ENCODE peak calls at places on chromosomes 7 and 10, in eight cellular contexts. One of them, this sample, is unnamed.

GRCh38 chr7:111232249-111233084 is 141.5 kb downstream of the LRRN3 start:
- DNase-seq in PC-3: peak; percentile 65
- DNase-seq in tibial artery: no peak
- DNase-seq in RWPE2: no peak
- DNase-seq in A549: no peak
- DNase-seq in endothelial cell of umbilical vein: peak; percentile 76
- DNase-seq in GM23248: peak; percentile 80
- DNase-seq in HepG2: peak; percentile 28
- DNase-seq in this sample: peak; percentile 54

GRCh38 chr7:130022623-130023175 is 28.5 kb downstream of the ZC3HC1 start:
- DNase-seq in PC-3: no peak
- DNase-seq in GM23248: no peak
- DNase-seq in A549: no peak
- DNase-seq in RWPE2: no peak
- DNase-seq in HepG2: no peak
- DNase-seq in tibial artery: no peak
- DNase-seq in endothelial cell of umbilical vein: no peak
- DNase-seq in this sample: no peak

GRCh38 chr10:70584366-70584765 is 18.2 kb downstream of the PRF1 start:
- DNase-seq in GM23248: no peak
- DNase-seq in RWPE2: peak; percentile 19
- DNase-seq in PC-3: no peak
- DNase-seq in tibial artery: peak; percentile 2
- DNase-seq in HepG2: no peak
- DNase-seq in A549: no peak
- DNase-seq in endothelial cell of umbilical vein: no peak
- DNase-seq in this sample: no peak

GRCh38 chr7:35250941-35251340 is 3.0 kb downstream of the TBX20 start:
- DNase-seq in PC-3: no peak
- DNase-seq in GM23248: no peak
- DNase-seq in A549: no peak
- DNase-seq in RWPE2: no peak
- DNase-seq in endothelial cell of umbilical vein: no peak
- DNase-seq in tibial artery: no peak
- DNase-seq in HepG2: no peak
- DNase-seq in this sample: no peak

GRCh38 chr7:129073204-129073603 is 18.3 kb upstream of the TNPO3 start:
- DNase-seq in PC-3: no peak
- DNase-seq in tibial artery: no peak
- DNase-seq in HepG2: no peak
- DNase-seq in endothelial cell of umbilical vein: no peak
- DNase-seq in A549: no peak
- DNase-seq in RWPE2: no peak
- DNase-seq in GM23248: no peak
- DNase-seq in this sample: no peak

GRCh38 chr7:124575181-124575580 is 190.4 kb downstream of the GPR37 start:
- DNase-seq in HepG2: no peak
- DNase-seq in GM23248: no peak
- DNase-seq in tibial artery: no peak
- DNase-seq in A549: no peak
- DNase-seq in endothelial cell of umbilical vein: no peak
- DNase-seq in PC-3: peak; percentile 15
- DNase-seq in RWPE2: no peak
- DNase-seq in this sample: no peak

GRCh38 chr7:20831451-20831850 is 44.8 kb upstream of the SP8 start:
- DNase-seq in endothelial cell of umbilical vein: no peak
- DNase-seq in HepG2: no peak
- DNase-seq in PC-3: no peak
- DNase-seq in GM23248: no peak
- DNase-seq in tibial artery: no peak
- DNase-seq in RWPE2: no peak
- DNase-seq in A549: no peak
- DNase-seq in this sample: no peak

GRCh38 chr7:22561356-22561755 is 61.4 kb upstream of the STEAP1B start:
- DNase-seq in GM23248: peak; percentile 100
- DNase-seq in PC-3: peak; percentile 91
- DNase-seq in A549: peak; percentile 55
- DNase-seq in RWPE2: peak; percentile 88
- DNase-seq in endothelial cell of umbilical vein: peak; percentile 96
- DNase-seq in HepG2: peak; percentile 72
- DNase-seq in tibial artery: peak; percentile 81
- DNase-seq in this sample: peak; percentile 98

GRCh38 chr7:27176343-27176731 is 2.2 kb upstream of the HOXA10 start:
- DNase-seq in GM23248: peak; percentile 75
- DNase-seq in endothelial cell of umbilical vein: peak; percentile 71
- DNase-seq in A549: no peak
- DNase-seq in tibial artery: peak; percentile 21
- DNase-seq in HepG2: no peak
- DNase-seq in PC-3: no peak
- DNase-seq in RWPE2: peak; percentile 60
- DNase-seq in this sample: no peak

GRCh38 chr7:2928613-2929311 is 84.7 kb upstream of the GNA12 start:
- DNase-seq in GM23248: no peak
- DNase-seq in tibial artery: no peak
- DNase-seq in RWPE2: peak; percentile 57
- DNase-seq in HepG2: no peak
- DNase-seq in PC-3: no peak
- DNase-seq in endothelial cell of umbilical vein: no peak
- DNase-seq in A549: no peak
- DNase-seq in this sample: no peak

GRCh38 chr10:46530249-46531186 is 25.9 kb downstream of the GPRIN2 start:
- DNase-seq in PC-3: no peak
- DNase-seq in GM23248: peak; percentile 100
- DNase-seq in HepG2: peak; percentile 49
- DNase-seq in tibial artery: no peak
- DNase-seq in endothelial cell of umbilical vein: no peak
- DNase-seq in A549: peak; percentile 79
- DNase-seq in RWPE2: peak; percentile 38
- DNase-seq in this sample: peak; percentile 89

GRCh38 chr10:80272793-80273522 is 16.5 kb downstream of the MAT1A start:
- DNase-seq in HepG2: peak; percentile 92
- DNase-seq in GM23248: peak; percentile 28
- DNase-seq in PC-3: no peak
- DNase-seq in RWPE2: no peak
- DNase-seq in tibial artery: no peak
- DNase-seq in A549: no peak
- DNase-seq in endothelial cell of umbilical vein: no peak
- DNase-seq in this sample: peak; percentile 7

GRCh38 chr10:46528675-46529615 is 27.5 kb downstream of the GPRIN2 start:
- DNase-seq in PC-3: no peak
- DNase-seq in HepG2: no peak
- DNase-seq in RWPE2: peak; percentile 63
- DNase-seq in endothelial cell of umbilical vein: no peak
- DNase-seq in tibial artery: peak; percentile 18
- DNase-seq in GM23248: no peak
- DNase-seq in A549: no peak
- DNase-seq in this sample: no peak

GRCh38 chr10:124992462-124993344 is 50.8 kb downstream of the ZRANB1 start:
- DNase-seq in A549: no peak
- DNase-seq in RWPE2: no peak
- DNase-seq in endothelial cell of umbilical vein: peak; percentile 60
- DNase-seq in PC-3: peak; percentile 68
- DNase-seq in tibial artery: peak; percentile 81
- DNase-seq in HepG2: peak; percentile 47
- DNase-seq in GM23248: peak; percentile 80
- DNase-seq in this sample: peak; percentile 68

GRCh38 chr10:132626761-132627735 is 89.5 kb downstream of the INPP5A start:
- DNase-seq in endothelial cell of umbilical vein: no peak
- DNase-seq in A549: no peak
- DNase-seq in RWPE2: peak; percentile 47
- DNase-seq in PC-3: no peak
- DNase-seq in tibial artery: no peak
- DNase-seq in GM23248: no peak
- DNase-seq in HepG2: no peak
- DNase-seq in this sample: no peak

GRCh38 chr10:11328264-11329054 is 283.0 kb downstream of the USP6NL start:
- DNase-seq in A549: no peak
- DNase-seq in tibial artery: no peak
- DNase-seq in RWPE2: no peak
- DNase-seq in PC-3: no peak
- DNase-seq in endothelial cell of umbilical vein: no peak
- DNase-seq in HepG2: no peak
- DNase-seq in GM23248: peak; percentile 55
- DNase-seq in this sample: no peak

GRCh38 chr7:50300336-50300735 is 4.2 kb upstream of the IKZF1 start:
- DNase-seq in endothelial cell of umbilical vein: no peak
- DNase-seq in RWPE2: no peak
- DNase-seq in A549: no peak
- DNase-seq in GM23248: no peak
- DNase-seq in tibial artery: no peak
- DNase-seq in PC-3: no peak
- DNase-seq in HepG2: no peak
- DNase-seq in this sample: no peak

GRCh38 chr7:4249241-4249640 is 432.9 kb upstream of the FOXK1 start:
- DNase-seq in A549: no peak
- DNase-seq in GM23248: no peak
- DNase-seq in endothelial cell of umbilical vein: no peak
- DNase-seq in tibial artery: peak; percentile 6
- DNase-seq in RWPE2: no peak
- DNase-seq in PC-3: no peak
- DNase-seq in HepG2: no peak
- DNase-seq in this sample: no peak

GRCh38 chr7:70406419-70407189 is 725.3 kb upstream of the GALNT17 start:
- DNase-seq in RWPE2: no peak
- DNase-seq in endothelial cell of umbilical vein: no peak
- DNase-seq in A549: no peak
- DNase-seq in GM23248: no peak
- DNase-seq in HepG2: no peak
- DNase-seq in PC-3: no peak
- DNase-seq in tibial artery: no peak
- DNase-seq in this sample: no peak

GRCh38 chr7:91353923-91354322 is 89.7 kb downstream of the FZD1 start:
- DNase-seq in PC-3: no peak
- DNase-seq in RWPE2: no peak
- DNase-seq in endothelial cell of umbilical vein: no peak
- DNase-seq in A549: no peak
- DNase-seq in GM23248: no peak
- DNase-seq in HepG2: no peak
- DNase-seq in tibial artery: no peak
- DNase-seq in this sample: no peak

GRCh38 chr10:28294809-28295208 is 8.1 kb downstream of the MPP7 start:
- DNase-seq in PC-3: no peak
- DNase-seq in RWPE2: no peak
- DNase-seq in GM23248: no peak
- DNase-seq in tibial artery: no peak
- DNase-seq in A549: no peak
- DNase-seq in endothelial cell of umbilical vein: no peak
- DNase-seq in HepG2: no peak
- DNase-seq in this sample: no peak

GRCh38 chr10:28296023-28296422 is 6.8 kb downstream of the MPP7 start:
- DNase-seq in PC-3: no peak
- DNase-seq in HepG2: no peak
- DNase-seq in A549: no peak
- DNase-seq in RWPE2: no peak
- DNase-seq in endothelial cell of umbilical vein: no peak
- DNase-seq in tibial artery: no peak
- DNase-seq in GM23248: no peak
- DNase-seq in this sample: no peak

GRCh38 chr10:28295346-28295745 is 7.5 kb downstream of the MPP7 start:
- DNase-seq in A549: no peak
- DNase-seq in RWPE2: no peak
- DNase-seq in endothelial cell of umbilical vein: no peak
- DNase-seq in PC-3: no peak
- DNase-seq in GM23248: peak; percentile 28
- DNase-seq in tibial artery: no peak
- DNase-seq in HepG2: no peak
- DNase-seq in this sample: no peak

GRCh38 chr10:28293238-28294168 is 9.4 kb downstream of the MPP7 start:
- DNase-seq in A549: no peak
- DNase-seq in PC-3: no peak
- DNase-seq in GM23248: peak; percentile 24
- DNase-seq in RWPE2: no peak
- DNase-seq in endothelial cell of umbilical vein: no peak
- DNase-seq in tibial artery: no peak
- DNase-seq in HepG2: no peak
- DNase-seq in this sample: peak; percentile 5

GRCh38 chr10:28294169-28294532 is 8.7 kb downstream of the MPP7 start:
- DNase-seq in HepG2: no peak
- DNase-seq in endothelial cell of umbilical vein: no peak
- DNase-seq in PC-3: no peak
- DNase-seq in A549: no peak
- DNase-seq in RWPE2: no peak
- DNase-seq in tibial artery: no peak
- DNase-seq in GM23248: no peak
- DNase-seq in this sample: no peak
- H3K4me3 ChIP-seq in HepG2: no peak overlapping the region
- H3K4me3 ChIP-seq in endothelial cell of umbilical vein: no peak overlapping the region
- H3K4me3 ChIP-seq in PC-3: no peak overlapping the region
- H3K4me3 ChIP-seq in A549: no peak overlapping the region
- H3K4me3 ChIP-seq in RWPE2: no peak overlapping the region
- H3K4me3 ChIP-seq in tibial artery: no peak overlapping the region
- H3K4me3 ChIP-seq in GM23248: no peak overlapping the region
- H3K4me3 ChIP-seq in this sample: no peak overlapping the region

GRCh38 chr7:116529250-116529649 is 4.4 kb downstream of the CAV1 start:
- DNase-seq in GM23248: no peak
- DNase-seq in HepG2: no peak
- DNase-seq in A549: no peak
- DNase-seq in RWPE2: no peak
- DNase-seq in endothelial cell of umbilical vein: no peak
- DNase-seq in tibial artery: no peak
- DNase-seq in PC-3: no peak
- DNase-seq in this sample: no peak
- H3K27ac ChIP-seq in GM23248: peak overlapping the region; percentile 95
- H3K27ac ChIP-seq in HepG2: no peak overlapping the region
- H3K27ac ChIP-seq in A549: peak overlapping the region; percentile 99
- H3K27ac ChIP-seq in RWPE2: peak overlapping the region; percentile 99
- H3K27ac ChIP-seq in endothelial cell of umbilical vein: no peak overlapping the region
- H3K27ac ChIP-seq in tibial artery: peak overlapping the region; percentile 99
- H3K27ac ChIP-seq in PC-3: no peak overlapping the region
- H3K27ac ChIP-seq in this sample: no peak overlapping the region

GRCh38 chr7:137874390-137874789 is 27.6 kb upstream of the DGKI start:
- DNase-seq in GM23248: peak; percentile 94
- DNase-seq in tibial artery: no peak
- DNase-seq in endothelial cell of umbilical vein: peak; percentile 43
- DNase-seq in RWPE2: no peak
- DNase-seq in HepG2: no peak
- DNase-seq in PC-3: no peak
- DNase-seq in A549: no peak
- DNase-seq in this sample: peak; percentile 74
- H3K4me3 ChIP-seq in GM23248: no peak overlapping the region
- H3K4me3 ChIP-seq in tibial artery: no peak overlapping the region
- H3K4me3 ChIP-seq in endothelial cell of umbilical vein: no peak overlapping the region
- H3K4me3 ChIP-seq in RWPE2: no peak overlapping the region
- H3K4me3 ChIP-seq in HepG2: no peak overlapping the region
- H3K4me3 ChIP-seq in PC-3: no peak overlapping the region
- H3K4me3 ChIP-seq in A549: no peak overlapping the region
- H3K4me3 ChIP-seq in this sample: no peak overlapping the region

DNA sequence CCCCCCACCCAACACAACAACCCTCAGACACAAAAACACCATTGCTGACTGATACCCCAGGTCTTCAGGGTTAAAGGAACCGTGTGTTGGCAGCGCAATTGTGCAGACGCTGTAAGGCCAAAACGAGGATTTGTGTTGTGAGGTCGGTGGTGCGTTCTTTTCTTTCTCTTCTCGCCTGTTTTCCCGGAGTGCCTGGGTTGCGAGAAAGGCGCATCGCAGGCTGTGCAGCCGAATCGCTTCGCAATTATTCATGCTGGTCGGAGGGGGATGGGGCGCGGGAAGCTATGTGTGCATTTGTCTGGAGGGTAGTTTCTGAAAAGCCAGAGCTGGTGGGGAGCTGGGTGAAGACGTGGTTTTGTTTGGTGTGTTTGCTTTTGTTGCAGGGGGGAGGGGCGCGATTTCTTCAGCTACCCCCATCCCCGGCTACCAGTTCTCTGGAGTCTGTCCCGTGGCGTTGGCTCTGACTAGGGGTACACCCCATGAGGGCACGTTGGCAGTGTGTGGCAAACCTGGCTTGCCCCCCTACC is 2.1 kb downstream of the MXI1 start:
- DNase-seq in endothelial cell of umbilical vein: peak; percentile 54
- DNase-seq in RWPE2: peak; percentile 73
- DNase-seq in HepG2: no peak
- DNase-seq in GM23248: peak; percentile 90
- DNase-seq in tibial artery: peak; percentile 77
- DNase-seq in A549: peak; percentile 52
- DNase-seq in PC-3: peak; percentile 54
- DNase-seq in this sample: peak; percentile 79
- H3K27ac ChIP-seq in endothelial cell of umbilical vein: no peak overlapping the region
- H3K27ac ChIP-seq in RWPE2: peak overlapping the region; percentile 47
- H3K27ac ChIP-seq in HepG2: peak overlapping the region; percentile 42
- H3K27ac ChIP-seq in GM23248: peak overlapping the region; percentile 88
- H3K27ac ChIP-seq in tibial artery: peak overlapping the region; percentile 99
- H3K27ac ChIP-seq in A549: peak overlapping the region; percentile 90
- H3K27ac ChIP-seq in PC-3: no peak overlapping the region
- H3K27ac ChIP-seq in this sample: peak overlapping the region; percentile 39